ENCODE peak calls at places on chromosomes 2 and 18, in ten cellular contexts. I is suprapubic skin, D is A549, Q is ovary, L is heart left ventricle, B is upper lobe of left lung, K is K562, P is uterus, C is IMR-90, F is transverse colon. U is an unnamed sample.

GRCh38 chr2:135817946-135818345 is 19.0 kb downstream of the LCT start:
- DNase-seq in B (no peak), K (no peak), L (no peak), C (no peak), F (no peak), I (no peak), D (no peak), Q (no peak), P (no peak), U (no peak)

GRCh38 chr18:22558945-22559385 is 141.2 kb upstream of the CTAGE1 start:
- DNase-seq in K (peak), I (no peak), P (peak), L (peak), B (peak), C (peak), D (peak), F (peak), Q (peak), U (peak)

GRCh38 chr2:10371441-10372194 is 68.9 kb downstream of the HPCAL1 start:
- DNase-seq in Q (no peak), C (no peak), L (no peak), B (no peak), D (no peak), F (no peak), P (no peak), K (no peak), I (no peak), U (no peak)

GRCh38 chr2:53093355-53093754 is 674.2 kb upstream of the CHAC2 start:
- DNase-seq in P (no peak), C (no peak), K (no peak), F (no peak), L (no peak), D (no peak), B (no peak), I (no peak), Q (no peak), U (no peak)

GRCh38 chr18:72697706-72698105 is 153.6 kb upstream of the CBLN2 start:
- DNase-seq in F (no peak), I (no peak), D (no peak), C (no peak), L (no peak), Q (no peak), K (no peak), P (no peak), B (no peak), U (no peak)

GRCh38 chr2:152028182-152028862 is 70.5 kb downstream of the CACNB4 start:
- DNase-seq in D (no peak), Q (no peak), I (no peak), B (no peak), F (no peak), L (no peak), P (no peak), K (no peak), C (peak), U (no peak)

GRCh38 chr18:45958027-45958426 is 9.1 kb downstream of the EPG5 start:
- DNase-seq in D (no peak), C (no peak), P (no peak), I (no peak), B (no peak), Q (no peak), L (no peak), K (no peak), F (no peak), U (no peak)

GRCh38 chr2:29223851-29224692 is 108.9 kb downstream of the CLIP4 start:
- DNase-seq in D (no peak), C (peak), L (no peak), P (peak), K (no peak), B (peak), I (peak), F (peak), Q (no peak), U (peak)

GRCh38 chr2:148253716-148254115 is 232.8 kb downstream of the MBD5 start:
- DNase-seq in B (no peak), P (no peak), L (no peak), I (no peak), F (no peak), Q (no peak), D (no peak), K (no peak), C (peak), U (no peak)

GRCh38 chr2:181483221-181483620 is 26.0 kb downstream of the ITGA4 start:
- DNase-seq in L (no peak), K (no peak), Q (no peak), C (no peak), D (no peak), F (no peak), I (no peak), P (no peak), B (no peak), U (no peak)

DNA sequence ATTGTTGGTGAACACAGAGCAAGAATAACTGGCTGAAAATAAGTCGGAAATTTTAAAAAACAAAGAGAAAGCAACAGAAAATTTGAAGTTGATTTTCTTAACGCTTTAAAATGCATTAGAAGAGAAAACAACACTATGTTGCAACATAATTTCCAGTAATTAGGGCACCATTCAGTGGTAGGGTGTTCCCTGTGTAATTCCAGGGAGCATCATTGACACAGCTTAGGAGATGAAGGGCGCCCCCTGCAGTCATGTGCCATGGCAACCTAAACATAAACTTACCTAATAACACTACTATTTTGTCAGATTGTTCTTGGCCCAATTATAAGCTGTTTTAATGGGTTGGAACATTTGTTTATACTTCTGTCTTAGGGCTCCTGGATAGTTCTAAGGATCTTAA is 99.6 kb downstream of the DTNA start:
- DNase-seq in I (peak), P (peak), B (no peak), Q (peak), D (no peak), L (peak), F (peak), K (peak), C (peak), U (peak)
- TF ChIP-seq CTCF in I (peak), P (peak), B (peak), Q (peak), D (no peak), L (peak), F (peak), K (peak), C (peak), U (peak)

GRCh38 chr2:1925928-1926327 is 181.6 kb upstream of the PXDN start:
- DNase-seq in L (no peak), D (no peak), P (no peak), Q (no peak), K (no peak), B (no peak), F (no peak), I (no peak), C (no peak), U (no peak)
- TF ChIP-seq POLR2A in L (no peak), D (no peak), P (no peak), Q (no peak), K (no peak), B (no peak), F (no peak), I (no peak), C (no peak), U (no peak)

GRCh38 chr2:70554338-70554892 is 789 bp upstream of the TGFA start:
- DNase-seq in Q (no peak), P (no peak), C (no peak), I (peak), D (no peak), F (no peak), B (no peak), K (no peak), L (no peak), U (no peak)
- H3K27ac ChIP-seq in Q (no peak), P (no peak), C (no peak), I (peak), D (peak), F (peak), B (peak), K (no peak), L (no peak), U (peak)

GRCh38 chr2:65030933-65031332 is 25.3 kb upstream of the CEP68 start:
- DNase-seq in F (no peak), I (no peak), B (no peak), P (no peak), L (no peak), D (no peak), K (no peak), C (no peak), Q (no peak), U (no peak)

GRCh38 chr2:65031341-65032015 is 24.7 kb upstream of the CEP68 start:
- DNase-seq in C (no peak), B (peak), I (no peak), F (peak), L (no peak), D (no peak), Q (no peak), K (no peak), P (no peak), U (no peak)

GRCh38 chr2:65032016-65032975 is 23.9 kb upstream of the CEP68 start:
- DNase-seq in I (no peak), P (no peak), B (no peak), K (no peak), Q (no peak), L (no peak), F (peak), D (no peak), C (no peak), U (no peak)

GRCh38 chr2:65035544-65035943 is 20.7 kb upstream of the CEP68 start:
- DNase-seq in B (no peak), F (no peak), D (no peak), I (no peak), P (no peak), L (no peak), K (no peak), Q (no peak), C (no peak), U (no peak)

GRCh38 chr2:65033178-65033577 is 23.0 kb upstream of the CEP68 start:
- DNase-seq in C (no peak), L (no peak), F (no peak), D (peak), B (no peak), P (no peak), I (no peak), K (peak), Q (no peak), U (no peak)
- TF ChIP-seq CTCF in C (peak), L (no peak), F (no peak), D (peak), B (no peak), P (no peak), I (no peak), K (peak), Q (no peak), U (no peak)

GRCh38 chr2:158317642-158318041 is 138.9 kb downstream of the CCDC148 start:
- DNase-seq in L (no peak), P (no peak), F (no peak), C (no peak), I (no peak), B (no peak), D (no peak), K (no peak), Q (no peak), U (no peak)
- TF ChIP-seq POLR2A in L (no peak), P (no peak), F (no peak), C (no peak), I (no peak), B (no peak), D (no peak), K (no peak), Q (no peak), U (no peak)

DNA sequence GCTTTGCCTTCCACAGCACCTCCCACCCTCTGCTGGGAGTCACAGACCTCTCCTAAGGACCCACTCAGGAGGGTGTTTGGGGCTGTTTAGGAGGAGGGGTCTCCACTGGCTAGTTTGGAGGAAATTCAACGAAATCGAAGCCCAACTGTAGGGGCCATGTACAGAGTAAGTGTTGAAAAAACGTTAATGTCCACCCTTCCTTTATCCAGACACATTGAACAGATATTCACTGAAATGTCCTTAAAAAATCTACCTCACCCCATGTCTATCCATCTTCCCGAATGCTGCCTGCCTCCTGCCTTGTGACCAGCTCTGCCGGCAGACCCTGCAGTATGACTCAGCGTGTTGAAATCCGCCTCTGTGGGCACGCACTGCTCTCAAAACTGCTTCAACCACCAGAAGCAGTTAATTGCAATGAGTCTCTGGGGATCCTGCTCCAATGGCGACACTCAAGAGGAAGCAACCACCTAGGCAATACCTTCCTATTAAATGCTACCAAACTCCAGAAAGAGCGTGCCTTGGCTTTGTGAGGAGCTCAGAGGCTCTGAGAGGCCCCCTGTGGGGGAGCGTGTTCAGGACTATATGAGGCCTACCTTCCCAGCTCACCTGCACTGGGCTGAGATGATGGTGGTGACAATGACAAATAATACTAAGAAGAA is 61.4 kb upstream of the RTN4 start:
- DNase-seq in F (peak), D (peak), Q (peak), I (peak), B (peak), K (peak), L (peak), C (peak), P (peak), U (no peak)
- H3K27ac ChIP-seq in F (peak), D (peak), Q (peak), I (peak), B (peak), K (peak), L (peak), C (peak), P (peak), U (peak)

DNA sequence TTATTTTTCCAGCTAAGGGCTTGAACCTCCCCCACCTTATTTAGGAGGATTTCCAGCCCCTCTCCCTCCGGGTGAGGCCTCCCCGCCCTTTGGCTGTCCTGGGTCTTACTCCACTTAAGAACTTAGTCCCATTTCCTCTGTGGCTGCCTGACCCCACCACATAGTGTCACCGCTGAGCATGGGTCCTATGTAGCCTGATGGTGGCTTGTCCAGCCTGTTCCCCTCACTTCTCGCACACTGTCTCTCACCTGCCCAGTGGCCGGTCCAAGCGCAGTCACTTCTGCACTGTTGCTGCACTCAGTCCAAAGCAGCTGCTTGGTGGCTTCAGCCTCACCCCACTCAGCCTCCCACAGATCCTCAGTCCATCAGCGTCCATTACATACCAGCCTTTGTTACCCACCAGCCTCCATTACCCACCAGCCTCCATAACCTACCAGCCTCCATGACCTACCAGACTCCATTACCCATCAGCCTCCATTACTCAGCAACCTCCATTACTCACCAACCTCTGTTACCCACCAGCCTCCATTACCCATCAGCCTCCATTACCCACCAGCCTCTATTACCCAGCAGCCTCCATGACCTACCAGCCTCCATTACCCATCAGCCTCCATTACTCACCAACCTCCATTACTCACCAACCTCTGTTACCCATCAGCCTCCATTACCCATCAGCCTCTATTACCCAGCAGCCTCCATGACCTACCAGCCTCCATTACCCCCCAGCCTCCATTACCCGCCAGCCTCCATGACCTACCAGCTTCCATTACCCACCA is 133.2 kb upstream of the HS6ST1 start:
- DNase-seq in Q (no peak), D (no peak), P (peak), I (peak), C (no peak), F (no peak), K (no peak), B (no peak), L (no peak), U (no peak)
- TF ChIP-seq CTCF in Q (no peak), D (no peak), P (no peak), I (no peak), C (no peak), F (no peak), K (no peak), B (no peak), L (no peak), U (no peak)

DNA sequence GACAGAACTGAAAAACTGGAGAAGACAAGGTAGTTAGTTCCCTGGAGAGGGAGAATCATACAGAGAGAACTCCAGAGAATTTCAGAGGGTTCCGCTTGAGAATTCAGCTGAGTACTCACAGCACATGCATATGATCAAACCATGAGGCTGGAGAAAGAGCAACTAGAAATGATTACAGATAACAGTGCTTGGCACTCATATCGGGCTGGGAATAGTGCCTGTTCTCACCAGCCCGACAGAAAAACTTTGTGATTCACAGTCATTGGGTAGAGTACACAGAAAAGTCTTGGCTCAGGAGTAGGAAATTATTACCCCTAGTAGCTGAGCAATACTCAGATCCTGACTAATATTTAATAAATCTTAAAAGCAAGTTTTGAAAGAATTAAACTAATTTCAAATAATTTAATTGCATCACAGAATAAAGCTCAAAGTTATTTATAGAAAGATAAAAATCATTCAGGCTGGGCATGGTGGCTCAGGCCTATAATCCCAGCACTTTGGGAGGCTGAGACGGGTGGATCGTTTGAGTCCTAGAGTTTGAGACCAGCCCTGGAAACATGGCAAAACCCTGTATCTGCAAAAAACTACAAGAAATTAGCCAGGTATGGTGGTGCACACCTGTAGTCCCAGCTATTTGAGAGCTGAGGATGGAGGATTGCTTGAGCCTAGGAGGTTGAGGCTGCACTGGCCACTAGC is 6.9 kb downstream of the WDPCP start:
- DNase-seq in P (peak), L (peak), Q (no peak), F (no peak), C (peak), K (no peak), B (no peak), D (no peak), I (peak), U (no peak)
- TF ChIP-seq POLR2A in P (no peak), L (no peak), Q (no peak), F (no peak), C (no peak), K (no peak), B (no peak), D (no peak), I (no peak), U (no peak)

DNA sequence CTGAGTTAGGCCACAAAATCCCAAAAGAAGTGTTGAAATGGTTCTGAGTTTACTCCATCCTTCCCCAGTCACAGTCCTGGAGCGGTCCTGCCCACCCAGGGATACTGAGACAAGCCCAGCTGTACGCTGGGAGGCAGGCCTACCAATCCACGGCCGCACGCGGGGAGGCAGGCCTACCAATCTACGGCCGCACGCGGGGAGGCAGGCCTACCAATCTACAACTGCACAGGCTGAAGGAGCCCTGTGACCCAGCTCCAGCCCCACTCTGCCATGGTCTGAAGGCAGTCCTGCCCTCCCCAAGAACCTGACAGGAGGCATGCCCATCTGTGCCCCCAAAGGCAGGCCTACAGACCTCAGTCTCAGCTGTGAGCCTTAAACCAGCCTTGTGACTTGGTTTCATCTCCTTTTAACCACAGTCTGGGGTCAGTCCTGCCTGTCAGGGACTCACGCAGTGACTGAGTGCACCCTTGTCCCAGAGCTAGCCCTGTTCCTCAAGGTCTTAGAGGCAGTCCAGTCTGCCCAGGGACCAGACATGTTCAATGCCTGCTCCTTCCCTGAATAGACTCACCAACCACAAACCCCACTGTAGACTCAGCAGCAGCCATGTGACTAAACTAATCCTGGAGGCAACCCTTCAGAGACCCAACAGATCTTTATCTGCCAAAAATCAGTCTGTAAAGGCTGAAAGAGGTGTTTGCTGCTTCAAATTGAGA is 36.8 kb downstream of the GPC1 start:
- DNase-seq in L (no peak), P (no peak), C (no peak), B (no peak), Q (peak), D (no peak), F (no peak), I (no peak), K (no peak), U (peak)
- H3K27ac ChIP-seq in L (no peak), P (no peak), C (no peak), B (no peak), Q (no peak), D (no peak), F (no peak), I (no peak), K (no peak), U (no peak)